ENCODE peak calls at places on chromosome 12, in five cellular contexts. P is esophagus squamous epithelium, Z is tibial nerve, Y is PC-9, M is tibial artery. R is an unnamed sample.

GRCh38 chr12:121570467-121571283 is 10.1 kb downstream of the KDM2B start:
- DNase-seq in P (no peak), Z (no peak), Y (no peak), M (no peak), R (no peak)

GRCh38 chr12:80821513-80822000 is 104.8 kb downstream of the MYF5 start:
- DNase-seq in P (no peak), Z (no peak), Y (no peak), M (no peak), R (no peak)

GRCh38 chr12:80692114-80692513 is 15.3 kb upstream of the MYF6 start:
- DNase-seq in P (no peak), Z (no peak), Y (no peak), M (no peak), R (no peak)

GRCh38 chr12:11477110-11477509 is 81.7 kb upstream of the PRB2 start:
- DNase-seq in P (no peak), Z (no peak), Y (no peak), M (no peak), R (no peak)

GRCh38 chr12:4280351-4281163 is 7.0 kb downstream of the CCND2 start:
- DNase-seq in P (no peak), Z (peak; percentile 43), Y (no peak), M (no peak), R (no peak)

GRCh38 chr12:56768424-56768823 is 5.3 kb downstream of the HSD17B6 start:
- DNase-seq in P (no peak), Z (no peak), Y (no peak), M (no peak), R (no peak)

GRCh38 chr12:102551186-102551585 is 70.8 kb upstream of the IGF1 start:
- DNase-seq in P (no peak), Z (no peak), Y (no peak), M (no peak), R (no peak)

GRCh38 chr12:52223411-52224039 is 9.5 kb upstream of the KRT7 start:
- DNase-seq in P (no peak), Z (no peak), Y (no peak), M (no peak), R (no peak)

GRCh38 chr12:93727195-93727811 is 50.1 kb downstream of the CRADD start:
- DNase-seq in P (no peak), Z (no peak), Y (no peak), M (no peak), R (no peak)

GRCh38 chr12:130787445-130788410 is 51.3 kb downstream of the STX2 start:
- DNase-seq in P (no peak), Z (no peak), Y (no peak), M (no peak), R (no peak)

GRCh38 chr12:22924391-22924790 is 299.4 kb downstream of the ETNK1 start:
- DNase-seq in P (no peak), Z (no peak), Y (no peak), M (no peak), R (no peak)

GRCh38 chr12:112781767-112782166 is 9.8 kb upstream of the RPH3A start:
- DNase-seq in P (no peak), Z (no peak), Y (no peak), M (no peak), R (no peak)

GRCh38 chr12:40137252-40137651 is 31.4 kb upstream of the SLC2A13 start:
- DNase-seq in P (no peak), Z (no peak), Y (no peak), M (no peak), R (no peak)

GRCh38 chr12:111757361-111758119 is 9.2 kb upstream of the ALDH2 start:
- DNase-seq in P (no peak), Z (no peak), Y (no peak), M (peak; percentile 70), R (peak; percentile 78)

GRCh38 chr12:58537278-58537677 is 383.0 kb downstream of the LRIG3 start:
- DNase-seq in P (no peak), Z (no peak), Y (no peak), M (no peak), R (no peak)

GRCh38 chr12:91901675-91902074 is 244.0 kb downstream of the BTG1 start:
- DNase-seq in P (no peak), Z (no peak), Y (no peak), M (no peak), R (no peak)

GRCh38 chr12:34398706-34399630 is 376.7 kb downstream of the ALG10 start:
- DNase-seq in P (no peak), Z (peak; percentile 2), Y (no peak), M (peak; percentile 9), R (peak; percentile 54)

GRCh38 chr12:82838123-82838522 is 151.4 kb downstream of the TMTC2 start:
- DNase-seq in P (no peak), Z (no peak), Y (no peak), M (no peak), R (no peak)

GRCh38 chr12:57735952-57736742 is 2.4 kb downstream of the AGAP2 start:
- DNase-seq in P (no peak), Z (no peak), Y (no peak), M (no peak), R (no peak)

GRCh38 chr12:103901518-103902173 is 28.6 kb upstream of the HSP90B1 start:
- DNase-seq in P (no peak), Z (no peak), Y (no peak), M (no peak), R (no peak)

GRCh38 chr12:113071063-113071426 is 14.5 kb downstream of the DTX1 start:
- DNase-seq in P (no peak), Z (no peak), Y (no peak), M (no peak), R (no peak)

GRCh38 chr12:110249716-110250225 is 31.3 kb upstream of the ATP2A2 start:
- DNase-seq in P (no peak), Z (no peak), Y (no peak), M (no peak), R (peak; percentile 58)

GRCh38 chr12:53051881-53052412 is 2.1 kb downstream of the TNS2 start:
- DNase-seq in P (no peak), Z (peak; percentile 12), Y (no peak), M (peak; percentile 35), R (no peak)

GRCh38 chr12:121062391-121063045 is 23.5 kb upstream of the OASL start:
- DNase-seq in P (no peak), Z (no peak), Y (no peak), M (no peak), R (no peak)

GRCh38 chr12:123111498-123112165 is 39.3 kb downstream of the PITPNM2 start:
- DNase-seq in P (no peak), Z (no peak), Y (no peak), M (no peak), R (no peak)

GRCh38 chr12:108367436-108367835 is 28.3 kb upstream of the CMKLR1 start:
- DNase-seq in P (no peak), Z (no peak), Y (no peak), M (peak; percentile 75), R (peak; percentile 30)

GRCh38 chr12:91414147-91414546 is 231.5 kb upstream of the DCN start:
- DNase-seq in P (no peak), Z (no peak), Y (no peak), M (no peak), R (no peak)

GRCh38 chr12:49502590-49502989 is 36.2 kb upstream of the KCNH3 start:
- DNase-seq in P (no peak), Z (no peak), Y (no peak), M (no peak), R (no peak)

GRCh38 chr12:109440851-109441490 is 36.1 kb downstream of the KCTD10 start:
- DNase-seq in P (no peak), Z (no peak), Y (no peak), M (no peak), R (no peak)

GRCh38 chr12:120085920-120086319 is 30.6 kb downstream of the RAB35 start:
- DNase-seq in P (no peak), Z (no peak), Y (no peak), M (no peak), R (no peak)

GRCh38 chr12:57524814-57525614 is 2.4 kb downstream of the MBD6 start:
- DNase-seq in P (no peak), Z (no peak), Y (no peak), M (no peak), R (no peak)

GRCh38 chr12:1398673-1399072 is 195.7 kb downstream of the FBXL14 start:
- DNase-seq in P (no peak), Z (no peak), Y (no peak), M (no peak), R (no peak)
- TF ChIP-seq CTCF in P (no peak), Z (no peak), Y (no peak), M (no peak), R (no peak)

GRCh38 chr12:96378319-96378718 is 21.9 kb downstream of the CDK17 start:
- DNase-seq in P (no peak), Z (no peak), Y (no peak), M (no peak), R (no peak)
- H3K9me3 ChIP-seq in P (no peaks in the 10 kb centered on the region), Z (no peaks in the 10 kb centered on the region), Y (peaks cover 9% of the 10 kb centered on the region), M (no peaks in the 10 kb centered on the region), R (no peaks in the 10 kb centered on the region)

DNA sequence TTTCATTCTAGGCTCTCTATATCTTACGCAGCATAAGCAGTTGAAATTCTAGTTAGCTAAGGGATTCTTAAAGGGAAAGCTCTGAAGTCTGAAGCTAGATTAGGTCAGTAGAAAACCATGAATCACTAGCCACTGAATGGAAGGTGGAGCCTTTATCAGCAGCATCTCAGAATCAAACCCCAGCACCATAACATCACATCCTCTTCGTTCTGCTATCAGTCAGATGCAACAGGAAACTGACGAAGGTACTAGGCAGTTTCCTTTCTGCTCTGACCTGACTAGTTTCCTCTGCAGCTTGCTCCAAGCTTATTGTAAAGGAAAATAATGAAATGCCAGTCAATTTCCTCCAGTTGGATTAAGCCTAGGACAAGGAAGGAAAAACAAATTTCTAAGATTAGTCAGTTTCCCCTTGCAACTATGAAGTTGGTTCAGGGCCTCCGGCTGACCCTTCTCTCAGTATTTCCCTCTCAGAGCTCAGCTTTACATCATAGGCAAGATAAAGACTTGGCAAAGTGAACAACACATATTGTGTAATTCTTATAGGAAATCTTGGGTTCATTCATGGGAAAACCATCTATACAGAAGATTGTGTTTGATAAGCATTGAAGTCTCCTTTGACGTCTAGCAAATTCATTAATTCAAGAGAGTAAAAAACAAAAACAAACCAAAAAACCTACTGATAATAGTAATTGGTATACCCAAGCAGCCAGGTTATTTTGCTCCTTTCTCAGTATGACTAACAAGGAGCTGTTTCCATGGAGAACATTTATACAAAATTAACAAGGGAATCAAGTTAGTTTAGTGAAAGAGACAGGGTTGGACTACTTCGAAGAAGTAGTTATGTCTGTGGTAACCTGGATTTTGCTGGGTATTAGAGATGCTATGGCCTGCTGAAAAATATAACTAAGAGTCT is 43.4 kb upstream of the CFAP54 start:
- DNase-seq in P (no peak), Z (no peak), Y (peak; percentile 90), M (no peak), R (no peak)
- H3K4me3 ChIP-seq in P (no peak overlapping the region), Z (no peak overlapping the region), Y (peak overlapping the region; percentile 26), M (no peak overlapping the region), R (no peak overlapping the region)

GRCh38 chr12:131795688-131796410 is 32.3 kb upstream of the MMP17 start:
- DNase-seq in P (no peak), Z (no peak), Y (peak; percentile 55), M (no peak), R (no peak)
- TF ChIP-seq CTCF in P (no peak), Z (no peak), Y (no peak), M (no peak), R (no peak)

GRCh38 chr12:99618657-99619056 is 28.9 kb upstream of the GARIN6 start:
- DNase-seq in P (no peak), Z (no peak), Y (no peak), M (no peak), R (no peak)
- H3K9me3 ChIP-seq in P (peaks cover 7% of the 10 kb centered on the region), Z (no peaks in the 10 kb centered on the region), Y (no peaks in the 10 kb centered on the region), M (no peaks in the 10 kb centered on the region), R (no peaks in the 10 kb centered on the region)

R was measured in ascending aorta.